ENCODE peak calls at places on chromosome 5, in six cellular contexts. One of them, this sample, is unnamed.

GRCh38 chr5:139847790-139848507 is 52.3 kb downstream of the PSD2 start:
- DNase-seq in heart right ventricle: peak
- DNase-seq in HL-60: peak
- DNase-seq in fibroblast of pulmonary artery: peak
- DNase-seq in AG10803: peak
- DNase-seq in foreskin fibroblast: peak
- DNase-seq in this sample: no peak

GRCh38 chr5:154829589-154830218 is 20.7 kb downstream of the FAXDC2 start:
- DNase-seq in heart right ventricle: no peak
- DNase-seq in HL-60: no peak
- DNase-seq in fibroblast of pulmonary artery: no peak
- DNase-seq in AG10803: no peak
- DNase-seq in foreskin fibroblast: peak
- DNase-seq in this sample: no peak

GRCh38 chr5:168613996-168614395 is 34.8 kb upstream of the PANK3 start:
- DNase-seq in heart right ventricle: no peak
- DNase-seq in HL-60: no peak
- DNase-seq in fibroblast of pulmonary artery: no peak
- DNase-seq in AG10803: no peak
- DNase-seq in foreskin fibroblast: no peak
- DNase-seq in this sample: no peak

GRCh38 chr5:71996789-71997188 is 110.5 kb upstream of the MAP1B start:
- DNase-seq in heart right ventricle: no peak
- DNase-seq in HL-60: no peak
- DNase-seq in fibroblast of pulmonary artery: no peak
- DNase-seq in AG10803: no peak
- DNase-seq in foreskin fibroblast: no peak
- DNase-seq in this sample: no peak

GRCh38 chr5:36928947-36929346 is 52.4 kb downstream of the NIPBL start:
- DNase-seq in heart right ventricle: no peak
- DNase-seq in HL-60: no peak
- DNase-seq in fibroblast of pulmonary artery: peak
- DNase-seq in AG10803: peak
- DNase-seq in foreskin fibroblast: peak
- DNase-seq in this sample: peak

GRCh38 chr5:115812372-115812771 is 4.1 kb downstream of the CDO1 start:
- DNase-seq in heart right ventricle: no peak
- DNase-seq in HL-60: no peak
- DNase-seq in fibroblast of pulmonary artery: no peak
- DNase-seq in AG10803: no peak
- DNase-seq in foreskin fibroblast: no peak
- DNase-seq in this sample: no peak

GRCh38 chr5:131640043-131640856 is 5.2 kb upstream of the RAPGEF6 start:
- DNase-seq in heart right ventricle: no peak
- DNase-seq in HL-60: no peak
- DNase-seq in fibroblast of pulmonary artery: peak
- DNase-seq in AG10803: peak
- DNase-seq in foreskin fibroblast: peak
- DNase-seq in this sample: no peak

GRCh38 chr5:126101901-126102300 is 321.3 kb upstream of the GRAMD2B start:
- DNase-seq in heart right ventricle: no peak
- DNase-seq in HL-60: no peak
- DNase-seq in fibroblast of pulmonary artery: no peak
- DNase-seq in AG10803: no peak
- DNase-seq in foreskin fibroblast: no peak
- DNase-seq in this sample: no peak

GRCh38 chr5:56819027-56819881 is 3.9 kb downstream of the MAP3K1 start:
- DNase-seq in heart right ventricle: no peak
- DNase-seq in HL-60: no peak
- DNase-seq in fibroblast of pulmonary artery: no peak
- DNase-seq in AG10803: no peak
- DNase-seq in foreskin fibroblast: no peak
- DNase-seq in this sample: no peak

GRCh38 chr5:38831909-38832308 is 13.9 kb upstream of the OSMR start:
- DNase-seq in heart right ventricle: no peak
- DNase-seq in HL-60: no peak
- DNase-seq in fibroblast of pulmonary artery: peak
- DNase-seq in AG10803: peak
- DNase-seq in foreskin fibroblast: no peak
- DNase-seq in this sample: no peak

GRCh38 chr5:26295541-26295940 is 742.8 kb downstream of the CDH9 start:
- DNase-seq in heart right ventricle: no peak
- DNase-seq in HL-60: no peak
- DNase-seq in fibroblast of pulmonary artery: no peak
- DNase-seq in AG10803: no peak
- DNase-seq in foreskin fibroblast: no peak
- DNase-seq in this sample: no peak

DNA sequence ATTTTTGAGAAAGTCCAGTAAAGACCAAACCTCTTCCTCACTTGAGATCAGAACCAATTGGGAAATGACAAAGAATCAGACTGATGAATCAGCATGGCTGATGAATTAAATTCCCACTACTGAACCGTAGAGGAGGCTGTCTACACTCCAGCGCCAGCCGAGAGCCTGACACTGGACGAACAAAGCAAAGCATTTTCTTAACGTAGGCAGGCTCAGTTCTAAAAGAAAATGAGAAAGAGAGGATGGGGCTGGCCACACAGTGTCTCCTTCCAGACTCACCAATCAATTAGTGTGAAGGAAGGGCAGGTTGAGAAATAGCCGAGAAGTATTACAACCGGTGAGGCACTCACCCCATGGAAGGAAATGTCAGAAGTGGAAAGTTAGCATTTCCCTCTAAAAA is 49.4 kb downstream of the ITGA1 start:
- DNase-seq in heart right ventricle: no peak
- DNase-seq in HL-60: no peak
- DNase-seq in fibroblast of pulmonary artery: peak
- DNase-seq in AG10803: no peak
- DNase-seq in foreskin fibroblast: no peak
- DNase-seq in this sample: no peak
- TF ChIP-seq CTCF in heart right ventricle: no peak
- TF ChIP-seq CTCF in HL-60: no peak
- TF ChIP-seq CTCF in fibroblast of pulmonary artery: peak
- TF ChIP-seq CTCF in AG10803: no peak
- TF ChIP-seq CTCF in foreskin fibroblast: no peak
- TF ChIP-seq CTCF in this sample: no peak

DNA sequence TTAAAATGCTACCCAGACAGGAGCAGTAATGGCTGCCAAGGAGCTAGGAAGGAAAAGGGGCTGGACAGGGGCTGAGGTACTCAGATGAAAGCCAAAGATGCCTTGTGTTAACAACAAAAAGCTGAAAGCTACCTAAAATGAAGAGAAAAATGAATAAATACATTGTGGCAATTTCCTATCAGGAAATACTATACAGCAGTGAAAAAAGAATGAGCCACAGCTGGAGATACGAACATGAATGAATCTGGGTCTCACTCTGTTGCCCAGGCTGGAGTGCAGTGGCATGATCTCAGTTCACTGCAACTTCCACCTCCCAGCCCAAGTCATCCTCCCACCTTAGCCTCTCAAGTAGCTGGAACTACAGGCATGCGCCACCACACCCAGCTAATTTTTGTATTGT is 6.3 kb downstream of the TNIP1 start:
- DNase-seq in heart right ventricle: no peak
- DNase-seq in HL-60: no peak
- DNase-seq in fibroblast of pulmonary artery: no peak
- DNase-seq in AG10803: no peak
- DNase-seq in foreskin fibroblast: no peak
- DNase-seq in this sample: no peak
- H3K4me3 ChIP-seq in heart right ventricle: no peak
- H3K4me3 ChIP-seq in HL-60: no peak
- H3K4me3 ChIP-seq in fibroblast of pulmonary artery: no peak
- H3K4me3 ChIP-seq in AG10803: no peak
- H3K4me3 ChIP-seq in foreskin fibroblast: no peak
- H3K4me3 ChIP-seq in this sample: no peak

GRCh38 chr5:528625-529511 is 4.6 kb upstream of the SLC9A3 start:
- DNase-seq in heart right ventricle: no peak
- DNase-seq in HL-60: no peak
- DNase-seq in fibroblast of pulmonary artery: no peak
- DNase-seq in AG10803: no peak
- DNase-seq in foreskin fibroblast: no peak
- DNase-seq in this sample: no peak
- TF ChIP-seq CTCF in heart right ventricle: no peak
- TF ChIP-seq CTCF in HL-60: no peak
- TF ChIP-seq CTCF in fibroblast of pulmonary artery: no peak
- TF ChIP-seq CTCF in AG10803: no peak
- TF ChIP-seq CTCF in foreskin fibroblast: no peak
- TF ChIP-seq CTCF in this sample: no peak

DNA sequence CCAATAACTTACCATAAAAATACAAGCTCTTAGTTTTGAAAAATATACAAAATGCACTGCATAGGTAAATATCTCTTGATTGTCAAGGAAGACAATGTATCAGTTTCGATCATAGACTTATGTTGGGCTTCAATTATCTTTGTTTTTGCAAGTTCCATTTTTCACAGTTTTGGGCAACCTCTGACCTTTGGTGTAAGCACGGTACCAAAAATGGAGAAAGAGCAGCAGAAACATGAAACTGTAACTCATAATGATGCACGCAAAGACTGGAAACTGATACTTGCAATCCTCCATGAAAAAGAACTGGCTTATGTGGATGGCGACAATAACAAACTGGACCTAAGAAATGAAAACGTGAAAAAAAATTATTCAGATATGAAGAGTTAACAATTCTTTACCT is 54.5 kb upstream of the DEPDC1B start:
- DNase-seq in heart right ventricle: no peak
- DNase-seq in HL-60: no peak
- DNase-seq in fibroblast of pulmonary artery: no peak
- DNase-seq in AG10803: no peak
- DNase-seq in foreskin fibroblast: no peak
- DNase-seq in this sample: no peak
- H3K4me3 ChIP-seq in heart right ventricle: no peak
- H3K4me3 ChIP-seq in HL-60: no peak
- H3K4me3 ChIP-seq in fibroblast of pulmonary artery: no peak
- H3K4me3 ChIP-seq in AG10803: no peak
- H3K4me3 ChIP-seq in foreskin fibroblast: no peak
- H3K4me3 ChIP-seq in this sample: no peak

DNA sequence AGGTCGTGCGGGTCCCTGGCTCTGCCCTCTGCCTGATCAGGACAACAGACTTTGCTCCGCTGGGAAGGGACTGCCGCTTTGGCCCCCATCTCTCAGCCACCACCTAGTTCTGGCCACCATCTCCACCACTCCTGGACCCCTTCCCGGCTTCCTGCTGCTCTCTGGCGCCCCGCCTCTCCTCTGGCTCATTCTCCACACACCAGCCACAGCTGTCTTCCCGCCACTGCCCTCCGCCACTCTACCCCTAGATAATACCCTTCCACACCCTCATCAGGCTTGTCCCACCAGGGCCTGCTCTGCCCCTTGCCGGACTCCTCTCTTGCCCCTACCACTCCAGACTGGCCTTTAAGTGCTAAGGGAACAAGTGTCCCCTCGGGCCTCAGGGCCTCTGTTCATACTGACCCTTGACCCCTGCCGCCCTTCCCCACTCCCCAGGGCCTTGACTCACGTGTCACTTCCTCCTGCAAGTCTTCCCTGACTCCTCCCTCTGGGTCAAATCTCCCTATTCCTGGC is 3.0 kb upstream of the CDX1 start:
- DNase-seq in heart right ventricle: peak
- DNase-seq in HL-60: no peak
- DNase-seq in fibroblast of pulmonary artery: no peak
- DNase-seq in AG10803: no peak
- DNase-seq in foreskin fibroblast: no peak
- DNase-seq in this sample: no peak
- TF ChIP-seq CTCF in heart right ventricle: no peak
- TF ChIP-seq CTCF in HL-60: no peak
- TF ChIP-seq CTCF in fibroblast of pulmonary artery: peak
- TF ChIP-seq CTCF in AG10803: peak
- TF ChIP-seq CTCF in foreskin fibroblast: no peak
- TF ChIP-seq CTCF in this sample: peak

DNA sequence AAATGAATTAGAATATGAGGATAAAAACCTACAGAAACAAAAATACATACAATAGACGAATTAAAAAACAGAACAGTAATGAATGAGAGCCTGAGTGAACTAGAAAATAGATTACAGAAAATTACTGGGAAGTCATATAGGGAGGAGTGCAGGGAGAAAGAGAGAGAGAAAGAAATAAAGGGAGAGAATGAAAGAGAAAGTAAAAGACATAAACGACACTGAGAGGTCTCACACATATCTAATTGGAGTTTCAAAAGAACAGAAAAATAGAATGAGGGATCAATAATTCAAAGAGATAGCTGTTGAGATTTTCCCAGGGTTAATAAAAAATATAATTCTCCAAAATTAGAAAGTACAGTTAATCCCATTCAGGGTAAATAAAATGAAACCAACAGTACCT is 156.4 kb upstream of the FTMT start:
- DNase-seq in heart right ventricle: no peak
- DNase-seq in HL-60: no peak
- DNase-seq in fibroblast of pulmonary artery: no peak
- DNase-seq in AG10803: no peak
- DNase-seq in foreskin fibroblast: no peak
- DNase-seq in this sample: no peak
- H3K4me3 ChIP-seq in heart right ventricle: no peak
- H3K4me3 ChIP-seq in HL-60: no peak
- H3K4me3 ChIP-seq in fibroblast of pulmonary artery: no peak
- H3K4me3 ChIP-seq in AG10803: no peak
- H3K4me3 ChIP-seq in foreskin fibroblast: no peak
- H3K4me3 ChIP-seq in this sample: no peak

GRCh38 chr5:1134478-1134877 is 22.6 kb upstream of the SLC12A7 start:
- DNase-seq in heart right ventricle: no peak
- DNase-seq in HL-60: no peak
- DNase-seq in fibroblast of pulmonary artery: no peak
- DNase-seq in AG10803: no peak
- DNase-seq in foreskin fibroblast: no peak
- DNase-seq in this sample: no peak
- TF ChIP-seq CTCF in heart right ventricle: peak
- TF ChIP-seq CTCF in HL-60: no peak
- TF ChIP-seq CTCF in fibroblast of pulmonary artery: no peak
- TF ChIP-seq CTCF in AG10803: no peak
- TF ChIP-seq CTCF in foreskin fibroblast: no peak
- TF ChIP-seq CTCF in this sample: peak

GRCh38 chr5:173326501-173326960 is 1.7 kb downstream of the STC2 start:
- DNase-seq in heart right ventricle: no peak
- DNase-seq in HL-60: no peak
- DNase-seq in fibroblast of pulmonary artery: peak
- DNase-seq in AG10803: peak
- DNase-seq in foreskin fibroblast: peak
- DNase-seq in this sample: no peak
- H3K4me3 ChIP-seq in heart right ventricle: peak
- H3K4me3 ChIP-seq in HL-60: no peak
- H3K4me3 ChIP-seq in fibroblast of pulmonary artery: peak
- H3K4me3 ChIP-seq in AG10803: peak
- H3K4me3 ChIP-seq in foreskin fibroblast: peak
- H3K4me3 ChIP-seq in this sample: peak

DNA sequence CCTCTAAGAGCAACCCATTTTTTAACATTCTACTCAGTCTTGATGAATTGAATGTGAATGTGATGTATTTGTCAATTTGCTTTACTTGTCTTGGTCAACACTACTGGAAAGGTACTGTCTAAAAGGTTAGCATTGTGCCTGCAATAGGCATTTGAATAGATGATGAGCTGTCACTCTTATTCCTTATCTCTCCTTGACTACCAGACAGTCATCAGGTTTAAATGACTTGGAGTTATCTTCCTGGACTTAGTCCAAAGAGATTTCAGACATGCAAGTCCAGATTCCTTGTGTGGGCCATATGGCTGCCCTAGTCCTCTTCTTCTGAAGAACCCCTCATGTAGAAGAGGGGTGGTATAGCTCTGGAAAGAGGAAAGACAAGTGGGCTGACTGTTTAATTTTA is 4.8 kb downstream of the ARHGEF28 start:
- DNase-seq in heart right ventricle: no peak
- DNase-seq in HL-60: no peak
- DNase-seq in fibroblast of pulmonary artery: no peak
- DNase-seq in AG10803: no peak
- DNase-seq in foreskin fibroblast: no peak
- DNase-seq in this sample: no peak
- TF ChIP-seq CTCF in heart right ventricle: no peak
- TF ChIP-seq CTCF in HL-60: no peak
- TF ChIP-seq CTCF in fibroblast of pulmonary artery: no peak
- TF ChIP-seq CTCF in AG10803: no peak
- TF ChIP-seq CTCF in foreskin fibroblast: no peak
- TF ChIP-seq CTCF in this sample: no peak

This sample was measured in AG09309.